ENCODE peak calls at places on chromosome 3, in seven cellular contexts. One of them, this sample, is unnamed.

GRCh38 chr3:8237893-8238292 is 263.7 kb upstream of the LMCD1 start:
- ATAC-seq in activated CD4-positive, alpha-beta T cell treated with anti-CD3 and anti-CD28 coated beads for 36 hours: no peak
- ATAC-seq in heart left ventricle: no peak
- ATAC-seq in left lobe of liver: no peak
- ATAC-seq in naive B cell: no peak
- ATAC-seq in activated B cell treated with CpG ODN at 0.5 μM for 24 hours: no peak
- ATAC-seq in right cardiac atrium: no peak
- ATAC-seq in this sample: no peak

GRCh38 chr3:152243301-152243711 is 25.4 kb upstream of the MBNL1 start:
- ATAC-seq in right cardiac atrium: no peak
- ATAC-seq in heart left ventricle: no peak
- ATAC-seq in left lobe of liver: peak
- ATAC-seq in activated B cell treated with CpG ODN at 0.5 μM for 24 hours: peak
- ATAC-seq in naive B cell: peak
- ATAC-seq in activated CD4-positive, alpha-beta T cell treated with anti-CD3 and anti-CD28 coated beads for 36 hours: peak
- ATAC-seq in this sample: no peak

GRCh38 chr3:105385868-105386508 is 19.3 kb downstream of the ALCAM start:
- ATAC-seq in activated B cell treated with CpG ODN at 0.5 μM for 24 hours: peak
- ATAC-seq in left lobe of liver: no peak
- ATAC-seq in heart left ventricle: no peak
- ATAC-seq in right cardiac atrium: no peak
- ATAC-seq in activated CD4-positive, alpha-beta T cell treated with anti-CD3 and anti-CD28 coated beads for 36 hours: no peak
- ATAC-seq in naive B cell: peak
- ATAC-seq in this sample: no peak

GRCh38 chr3:138936763-138937689 is 9.9 kb downstream of the FOXL2 start:
- ATAC-seq in heart left ventricle: no peak
- ATAC-seq in right cardiac atrium: no peak
- ATAC-seq in naive B cell: no peak
- ATAC-seq in activated CD4-positive, alpha-beta T cell treated with anti-CD3 and anti-CD28 coated beads for 36 hours: no peak
- ATAC-seq in activated B cell treated with CpG ODN at 0.5 μM for 24 hours: no peak
- ATAC-seq in left lobe of liver: no peak
- ATAC-seq in this sample: no peak

GRCh38 chr3:123285931-123286307 is 84.2 kb downstream of the SEC22A start:
- ATAC-seq in right cardiac atrium: no peak
- ATAC-seq in naive B cell: no peak
- ATAC-seq in heart left ventricle: no peak
- ATAC-seq in activated CD4-positive, alpha-beta T cell treated with anti-CD3 and anti-CD28 coated beads for 36 hours: no peak
- ATAC-seq in activated B cell treated with CpG ODN at 0.5 μM for 24 hours: no peak
- ATAC-seq in left lobe of liver: no peak
- ATAC-seq in this sample: no peak

GRCh38 chr3:11618897-11619296 is 24.8 kb downstream of the VGLL4 start:
- ATAC-seq in activated CD4-positive, alpha-beta T cell treated with anti-CD3 and anti-CD28 coated beads for 36 hours: no peak
- ATAC-seq in naive B cell: no peak
- ATAC-seq in left lobe of liver: no peak
- ATAC-seq in activated B cell treated with CpG ODN at 0.5 μM for 24 hours: no peak
- ATAC-seq in heart left ventricle: no peak
- ATAC-seq in right cardiac atrium: peak
- ATAC-seq in this sample: no peak

GRCh38 chr3:153350420-153350819 is 188.4 kb downstream of the RAP2B start:
- ATAC-seq in right cardiac atrium: no peak
- ATAC-seq in heart left ventricle: no peak
- ATAC-seq in naive B cell: no peak
- ATAC-seq in left lobe of liver: no peak
- ATAC-seq in activated CD4-positive, alpha-beta T cell treated with anti-CD3 and anti-CD28 coated beads for 36 hours: peak
- ATAC-seq in activated B cell treated with CpG ODN at 0.5 μM for 24 hours: no peak
- ATAC-seq in this sample: no peak

GRCh38 chr3:124282751-124283643 is 291.1 kb upstream of the ROPN1 start:
- ATAC-seq in left lobe of liver: peak
- ATAC-seq in activated CD4-positive, alpha-beta T cell treated with anti-CD3 and anti-CD28 coated beads for 36 hours: no peak
- ATAC-seq in right cardiac atrium: peak
- ATAC-seq in heart left ventricle: peak
- ATAC-seq in activated B cell treated with CpG ODN at 0.5 μM for 24 hours: no peak
- ATAC-seq in naive B cell: no peak
- ATAC-seq in this sample: no peak

GRCh38 chr3:1942751-1943150 is 155.9 kb upstream of the CNTN4 start:
- ATAC-seq in left lobe of liver: no peak
- ATAC-seq in heart left ventricle: no peak
- ATAC-seq in activated B cell treated with CpG ODN at 0.5 μM for 24 hours: no peak
- ATAC-seq in right cardiac atrium: no peak
- ATAC-seq in naive B cell: no peak
- ATAC-seq in activated CD4-positive, alpha-beta T cell treated with anti-CD3 and anti-CD28 coated beads for 36 hours: no peak
- ATAC-seq in this sample: no peak

GRCh38 chr3:93930041-93930440 is 43.7 kb downstream of the PROS1 start:
- ATAC-seq in left lobe of liver: no peak
- ATAC-seq in heart left ventricle: no peak
- ATAC-seq in activated CD4-positive, alpha-beta T cell treated with anti-CD3 and anti-CD28 coated beads for 36 hours: no peak
- ATAC-seq in naive B cell: no peak
- ATAC-seq in activated B cell treated with CpG ODN at 0.5 μM for 24 hours: no peak
- ATAC-seq in right cardiac atrium: no peak
- ATAC-seq in this sample: no peak

GRCh38 chr3:192917258-192917507 is 473 bp downstream of the MB21D2 start:
- ATAC-seq in activated B cell treated with CpG ODN at 0.5 μM for 24 hours: no peak
- ATAC-seq in right cardiac atrium: no peak
- ATAC-seq in activated CD4-positive, alpha-beta T cell treated with anti-CD3 and anti-CD28 coated beads for 36 hours: peak
- ATAC-seq in naive B cell: no peak
- ATAC-seq in left lobe of liver: no peak
- ATAC-seq in heart left ventricle: no peak
- ATAC-seq in this sample: peak

GRCh38 chr3:63349583-63350177 is 71.6 kb downstream of the SYNPR start:
- ATAC-seq in left lobe of liver: peak
- ATAC-seq in naive B cell: no peak
- ATAC-seq in heart left ventricle: no peak
- ATAC-seq in right cardiac atrium: no peak
- ATAC-seq in activated B cell treated with CpG ODN at 0.5 μM for 24 hours: no peak
- ATAC-seq in activated CD4-positive, alpha-beta T cell treated with anti-CD3 and anti-CD28 coated beads for 36 hours: peak
- ATAC-seq in this sample: peak

GRCh38 chr3:72255191-72255590 is 470.2 kb upstream of the PROK2 start:
- ATAC-seq in activated CD4-positive, alpha-beta T cell treated with anti-CD3 and anti-CD28 coated beads for 36 hours: no peak
- ATAC-seq in heart left ventricle: peak
- ATAC-seq in right cardiac atrium: peak
- ATAC-seq in naive B cell: no peak
- ATAC-seq in left lobe of liver: peak
- ATAC-seq in activated B cell treated with CpG ODN at 0.5 μM for 24 hours: no peak
- ATAC-seq in this sample: peak

GRCh38 chr3:12981631-12982265 is 91.5 kb downstream of the IQSEC1 start:
- ATAC-seq in heart left ventricle: no peak
- ATAC-seq in activated B cell treated with CpG ODN at 0.5 μM for 24 hours: peak
- ATAC-seq in right cardiac atrium: no peak
- ATAC-seq in naive B cell: peak
- ATAC-seq in activated CD4-positive, alpha-beta T cell treated with anti-CD3 and anti-CD28 coated beads for 36 hours: no peak
- ATAC-seq in left lobe of liver: no peak
- ATAC-seq in this sample: no peak

GRCh38 chr3:53234841-53235232 is 21.0 kb downstream of the TKT start:
- ATAC-seq in naive B cell: no peak
- ATAC-seq in heart left ventricle: no peak
- ATAC-seq in activated B cell treated with CpG ODN at 0.5 μM for 24 hours: no peak
- ATAC-seq in activated CD4-positive, alpha-beta T cell treated with anti-CD3 and anti-CD28 coated beads for 36 hours: no peak
- ATAC-seq in left lobe of liver: no peak
- ATAC-seq in right cardiac atrium: no peak
- ATAC-seq in this sample: no peak

GRCh38 chr3:197752107-197752506 is 2.4 kb downstream of the FYTTD1 start:
- ATAC-seq in heart left ventricle: no peak
- ATAC-seq in activated B cell treated with CpG ODN at 0.5 μM for 24 hours: no peak
- ATAC-seq in activated CD4-positive, alpha-beta T cell treated with anti-CD3 and anti-CD28 coated beads for 36 hours: peak
- ATAC-seq in naive B cell: no peak
- ATAC-seq in right cardiac atrium: no peak
- ATAC-seq in left lobe of liver: no peak
- ATAC-seq in this sample: no peak

GRCh38 chr3:42846682-42847522 is 28.8 kb downstream of the CYP8B1 start:
- ATAC-seq in left lobe of liver: peak
- ATAC-seq in activated CD4-positive, alpha-beta T cell treated with anti-CD3 and anti-CD28 coated beads for 36 hours: peak
- ATAC-seq in naive B cell: peak
- ATAC-seq in activated B cell treated with CpG ODN at 0.5 μM for 24 hours: peak
- ATAC-seq in heart left ventricle: peak
- ATAC-seq in right cardiac atrium: peak
- ATAC-seq in this sample: peak

GRCh38 chr3:181358060-181358459 is 353.7 kb upstream of the SOX2 start:
- ATAC-seq in right cardiac atrium: peak
- ATAC-seq in activated B cell treated with CpG ODN at 0.5 μM for 24 hours: no peak
- ATAC-seq in naive B cell: no peak
- ATAC-seq in heart left ventricle: peak
- ATAC-seq in activated CD4-positive, alpha-beta T cell treated with anti-CD3 and anti-CD28 coated beads for 36 hours: no peak
- ATAC-seq in left lobe of liver: no peak
- ATAC-seq in this sample: no peak

GRCh38 chr3:189143321-189143720 is 28.4 kb upstream of the TPRG1 start:
- ATAC-seq in heart left ventricle: no peak
- ATAC-seq in activated B cell treated with CpG ODN at 0.5 μM for 24 hours: no peak
- ATAC-seq in left lobe of liver: no peak
- ATAC-seq in activated CD4-positive, alpha-beta T cell treated with anti-CD3 and anti-CD28 coated beads for 36 hours: no peak
- ATAC-seq in right cardiac atrium: no peak
- ATAC-seq in naive B cell: no peak
- ATAC-seq in this sample: peak

GRCh38 chr3:62718515-62719320 is 156.5 kb downstream of the CADPS start:
- ATAC-seq in activated B cell treated with CpG ODN at 0.5 μM for 24 hours: no peak
- ATAC-seq in naive B cell: no peak
- ATAC-seq in right cardiac atrium: no peak
- ATAC-seq in heart left ventricle: no peak
- ATAC-seq in activated CD4-positive, alpha-beta T cell treated with anti-CD3 and anti-CD28 coated beads for 36 hours: no peak
- ATAC-seq in left lobe of liver: no peak
- ATAC-seq in this sample: no peak

GRCh38 chr3:12768579-12769527 is 9.8 kb upstream of the TMEM40 start:
- ATAC-seq in heart left ventricle: no peak
- ATAC-seq in right cardiac atrium: no peak
- ATAC-seq in activated B cell treated with CpG ODN at 0.5 μM for 24 hours: no peak
- ATAC-seq in left lobe of liver: no peak
- ATAC-seq in naive B cell: no peak
- ATAC-seq in activated CD4-positive, alpha-beta T cell treated with anti-CD3 and anti-CD28 coated beads for 36 hours: no peak
- ATAC-seq in this sample: no peak

GRCh38 chr3:160773722-160774121 is 17.7 kb downstream of the PPM1L start:
- ATAC-seq in activated B cell treated with CpG ODN at 0.5 μM for 24 hours: no peak
- ATAC-seq in heart left ventricle: no peak
- ATAC-seq in activated CD4-positive, alpha-beta T cell treated with anti-CD3 and anti-CD28 coated beads for 36 hours: peak
- ATAC-seq in right cardiac atrium: no peak
- ATAC-seq in naive B cell: no peak
- ATAC-seq in left lobe of liver: no peak
- ATAC-seq in this sample: no peak

GRCh38 chr3:54191997-54192396 is 69.6 kb downstream of the CACNA2D3 start:
- ATAC-seq in activated B cell treated with CpG ODN at 0.5 μM for 24 hours: no peak
- ATAC-seq in left lobe of liver: no peak
- ATAC-seq in heart left ventricle: no peak
- ATAC-seq in right cardiac atrium: no peak
- ATAC-seq in activated CD4-positive, alpha-beta T cell treated with anti-CD3 and anti-CD28 coated beads for 36 hours: no peak
- ATAC-seq in naive B cell: no peak
- ATAC-seq in this sample: no peak

GRCh38 chr3:127685708-127686511 is 13.2 kb downstream of the ABTB1 start:
- ATAC-seq in activated CD4-positive, alpha-beta T cell treated with anti-CD3 and anti-CD28 coated beads for 36 hours: peak
- ATAC-seq in naive B cell: no peak
- ATAC-seq in left lobe of liver: no peak
- ATAC-seq in heart left ventricle: no peak
- ATAC-seq in activated B cell treated with CpG ODN at 0.5 μM for 24 hours: no peak
- ATAC-seq in right cardiac atrium: no peak
- ATAC-seq in this sample: no peak

GRCh38 chr3:28698706-28699105 is 350.1 kb upstream of the AZI2 start:
- ATAC-seq in activated CD4-positive, alpha-beta T cell treated with anti-CD3 and anti-CD28 coated beads for 36 hours: no peak
- ATAC-seq in right cardiac atrium: no peak
- ATAC-seq in left lobe of liver: no peak
- ATAC-seq in activated B cell treated with CpG ODN at 0.5 μM for 24 hours: no peak
- ATAC-seq in heart left ventricle: no peak
- ATAC-seq in naive B cell: no peak
- ATAC-seq in this sample: no peak

GRCh38 chr3:34056951-34057390 is 258.5 kb downstream of the PDCD6IP start:
- ATAC-seq in activated CD4-positive, alpha-beta T cell treated with anti-CD3 and anti-CD28 coated beads for 36 hours: peak
- ATAC-seq in heart left ventricle: no peak
- ATAC-seq in naive B cell: no peak
- ATAC-seq in left lobe of liver: no peak
- ATAC-seq in right cardiac atrium: no peak
- ATAC-seq in activated B cell treated with CpG ODN at 0.5 μM for 24 hours: no peak
- ATAC-seq in this sample: no peak

GRCh38 chr3:101143002-101143401 is 149.8 kb upstream of the ABI3BP start:
- ATAC-seq in activated CD4-positive, alpha-beta T cell treated with anti-CD3 and anti-CD28 coated beads for 36 hours: no peak
- ATAC-seq in heart left ventricle: no peak
- ATAC-seq in left lobe of liver: no peak
- ATAC-seq in naive B cell: no peak
- ATAC-seq in activated B cell treated with CpG ODN at 0.5 μM for 24 hours: no peak
- ATAC-seq in right cardiac atrium: peak
- ATAC-seq in this sample: no peak